ENCODE peak calls at places on chromosome 10, in seven cellular contexts. O, Q, Z, T, S, D and R are unnamed samples.

GRCh38 chr10:1643161-1643910 is 94.0 kb downstream of the ADARB2 start:
- DNase-seq in S (peak), Q (peak), Z (no peak), D (no peak), T (peak), O (no peak), R (no peak)

GRCh38 chr10:89301721-89302445 is at the start of gene IFIT2:
- DNase-seq in O (no peak), Z (peak), S (peak), D (no peak), Q (no peak), T (no peak), R (peak)

GRCh38 chr10:114801411-114801813 is 20.2 kb upstream of the FHIP2A start:
- DNase-seq in Q (no peak), T (no peak), Z (peak), S (no peak), O (no peak), D (no peak), R (no peak)

GRCh38 chr10:44576715-44577191 is 191.9 kb upstream of the CXCL12 start:
- DNase-seq in Q (no peak), O (no peak), T (no peak), Z (no peak), D (no peak), S (peak), R (no peak)

GRCh38 chr10:475709-476457 is 213.6 kb downstream of the DIP2C start:
- DNase-seq in Q (no peak), S (no peak), O (no peak), Z (no peak), D (no peak), T (no peak), R (no peak)

GRCh38 chr10:31004611-31005193 is 27.0 kb downstream of the ZNF438 start:
- DNase-seq in O (no peak), D (no peak), Q (no peak), T (no peak), S (peak), Z (no peak), R (peak)

GRCh38 chr10:52696232-52696631 is 76.4 kb downstream of the MBL2 start:
- DNase-seq in T (no peak), Q (no peak), D (no peak), O (no peak), S (no peak), Z (no peak), R (no peak)

GRCh38 chr10:79383974-79384606 is 36.8 kb downstream of the PPIF start:
- DNase-seq in Z (no peak), S (no peak), D (no peak), T (no peak), Q (peak), O (no peak), R (no peak)

GRCh38 chr10:77290528-77291155 is 347.0 kb downstream of the KCNMA1 start:
- DNase-seq in Z (no peak), T (no peak), S (peak), O (no peak), Q (no peak), D (no peak), R (no peak)

GRCh38 chr10:50674469-50675254 is 50.9 kb upstream of the SGMS1 start:
- DNase-seq in T (no peak), Q (no peak), O (no peak), S (no peak), Z (no peak), D (no peak), R (no peak)

GRCh38 chr10:482848-483247 is 206.6 kb downstream of the DIP2C start:
- DNase-seq in T (no peak), S (no peak), Q (no peak), D (no peak), Z (no peak), O (no peak), R (no peak)

GRCh38 chr10:86899670-86900276 is 57.6 kb downstream of the MMRN2 start:
- DNase-seq in D (no peak), Q (peak), Z (no peak), O (no peak), S (peak), T (peak), R (peak)

GRCh38 chr10:42646692-42647640 is 8.6 kb upstream of the ZNF33B start:
- DNase-seq in O (no peak), D (no peak), Z (no peak), T (no peak), Q (no peak), S (no peak), R (no peak)

GRCh38 chr10:47414752-47415519 is 30.8 kb upstream of the ZNF488 start:
- DNase-seq in Z (no peak), Q (no peak), T (no peak), D (no peak), S (no peak), O (no peak), R (no peak)